ENCODE peak calls at places on chromosomes 12 and 14, in nine cellular contexts. D is neuronal stem cell; B is GM12878; Z is thoracic aorta; P is upper lobe of right lung; N is tibial artery; I is CD8-positive, alpha-beta memory T cell; Y is fibroblast of lung; E is cardiac muscle cell. L is an unnamed sample. For H3K36me3 and H3K27me3, the result is how much of the 10 kb centered on the place peaks cover.

GRCh38 chr12:14845350-14845750 is 2.0 kb upstream of the ART4 start:
- DNase-seq in N (peak), Y (peak), B (no peak), I (no peak), D (peak), P (no peak), E (peak), Z (no peak), L (peak)

GRCh38 chr12:58009355-58009754 is 68.0 kb downstream of the ATP23 start:
- DNase-seq in Z (no peak), P (no peak), E (no peak), I (no peak), B (no peak), N (no peak), Y (peak), D (no peak), L (no peak)

GRCh38 chr14:100893228-100893601 is 10.3 kb downstream of the RTL1 start:
- DNase-seq in I (no peak), D (no peak), Y (no peak), N (peak), B (no peak), P (peak), E (no peak), Z (no peak), L (no peak)

GRCh38 chr12:96483116-96483515 is 6.3 kb upstream of the CFAP54 start:
- DNase-seq in E (no peak), Y (no peak), D (no peak), Z (no peak), P (no peak), B (no peak), N (no peak), I (no peak), L (no peak)

GRCh38 chr14:49679271-49679670 is 8.7 kb downstream of the POLE2 start:
- DNase-seq in D (no peak), Z (no peak), P (no peak), B (no peak), E (no peak), N (no peak), Y (peak), I (no peak), L (no peak)

GRCh38 chr12:1592444-1593231 is 1.7 kb downstream of the FBXL14 start:
- DNase-seq in E (peak), D (peak), B (no peak), N (no peak), I (peak), P (no peak), Y (peak), Z (no peak), L (peak)

GRCh38 chr14:54796961-54797360 is 105.7 kb downstream of the GCH1 start:
- DNase-seq in B (no peak), E (peak), P (no peak), D (no peak), I (no peak), Z (no peak), N (no peak), Y (peak), L (no peak)

GRCh38 chr14:64639340-64639821 is 64.8 kb upstream of the PLEKHG3 start:
- DNase-seq in E (peak), N (no peak), D (no peak), I (no peak), Y (peak), Z (no peak), P (no peak), B (no peak), L (no peak)

GRCh38 chr12:131828671-131829350 is 618 bp downstream of the MMP17 start:
- DNase-seq in N (no peak), Z (no peak), D (no peak), B (no peak), E (peak), I (no peak), P (peak), Y (no peak), L (peak)

GRCh38 chr12:47274725-47275124 is 195.0 kb upstream of the AMIGO2 start:
- DNase-seq in B (no peak), E (no peak), I (no peak), N (no peak), D (no peak), Z (no peak), Y (no peak), P (no peak), L (no peak)
- H3K36me3 ChIP-seq in B (under half), E (under half), I (under half), N (under half), D (under half), Z (under half), Y (under half), P (under half), L (under half)

DNA sequence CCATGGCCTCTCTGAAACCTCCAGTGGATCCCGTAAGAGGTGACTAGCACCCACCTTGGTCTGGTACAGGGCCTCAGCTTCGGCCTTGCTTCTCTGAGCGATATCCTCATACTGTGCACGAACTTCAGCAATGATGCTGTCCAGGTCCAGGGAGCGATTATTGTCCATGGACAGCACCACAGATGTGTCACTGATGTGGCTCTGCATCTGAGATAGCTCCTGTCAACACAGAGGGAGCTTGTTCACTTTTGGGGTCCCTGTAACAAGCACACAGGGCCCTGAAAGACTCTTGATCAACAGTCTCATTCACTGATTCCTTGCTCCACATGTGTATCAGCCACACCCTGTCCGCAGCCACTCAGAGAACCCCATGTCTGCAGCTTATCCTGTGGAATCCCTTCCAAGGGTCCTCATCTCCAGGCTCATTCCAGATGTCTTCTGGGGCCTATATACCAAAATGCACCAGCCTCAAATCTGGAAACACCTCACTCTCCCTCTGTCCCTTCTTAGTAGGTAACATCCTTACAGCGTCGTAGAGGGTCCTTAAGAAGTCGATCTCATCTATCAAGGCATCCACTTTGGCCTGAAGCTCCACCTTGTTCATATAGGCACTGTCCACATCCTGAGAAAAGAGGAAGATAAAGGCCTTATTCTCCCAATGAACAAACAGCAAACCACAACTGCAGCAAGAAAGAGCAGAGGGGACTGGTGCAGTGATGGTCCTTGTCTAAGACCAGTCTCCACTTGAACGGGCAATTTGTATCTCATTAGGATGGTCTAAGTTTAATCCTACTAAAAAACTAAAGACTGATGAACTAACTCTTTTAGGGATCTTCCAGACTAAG is 3.5 kb downstream of the KRT3 start:
- DNase-seq in D (no peak), I (no peak), Z (no peak), Y (no peak), N (no peak), B (no peak), E (no peak), P (peak), L (no peak)
- H3K27me3 ChIP-seq in D (under half), I (under half), Z (under half), Y (under half), N (under half), B (under half), E (under half), P (half or more), L (half or more)

DNA sequence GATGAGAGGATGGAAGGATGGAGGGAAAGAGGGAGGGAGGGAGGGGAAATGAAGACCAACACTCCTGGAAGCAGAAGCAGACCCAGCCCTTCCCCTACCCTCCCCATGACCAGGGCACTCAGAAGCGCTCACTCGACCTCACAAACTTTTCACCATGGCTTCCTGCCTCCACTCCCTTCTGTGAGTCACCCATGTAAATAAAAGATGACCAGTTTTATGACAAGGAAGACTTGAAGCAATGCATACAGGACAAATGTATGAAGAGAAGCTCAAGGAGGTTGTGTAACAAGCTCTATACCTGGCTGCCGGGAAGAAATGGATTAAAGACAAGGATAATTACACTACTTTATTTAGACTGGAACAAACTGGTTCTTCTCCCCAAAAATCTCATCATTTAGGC is 63.8 kb downstream of the CDC42BPB start:
- DNase-seq in I (no peak), P (no peak), E (peak), B (no peak), N (no peak), D (no peak), Y (peak), Z (no peak), L (no peak)
- H3K36me3 ChIP-seq in I (under half), P (half or more), E (under half), B (under half), N (under half), D (half or more), Y (under half), Z (under half), L (under half)

GRCh38 chr12:117226505-117226904 is 36.2 kb upstream of the FBXO21 start:
- DNase-seq in Y (no peak), E (no peak), D (no peak), N (no peak), I (no peak), P (no peak), Z (no peak), B (no peak), L (no peak)

GRCh38 chr12:117231750-117232149 is 41.5 kb upstream of the FBXO21 start:
- DNase-seq in E (no peak), I (no peak), D (no peak), N (no peak), Z (no peak), Y (no peak), B (no peak), P (no peak), L (no peak)

GRCh38 chr12:117225179-117225578 is 34.9 kb upstream of the FBXO21 start:
- DNase-seq in N (no peak), I (no peak), Y (no peak), D (no peak), B (no peak), Z (no peak), E (no peak), P (no peak), L (no peak)

GRCh38 chr12:117227000-117227653 is 36.9 kb upstream of the FBXO21 start:
- DNase-seq in D (no peak), P (no peak), E (no peak), Y (no peak), B (no peak), I (no peak), Z (no peak), N (no peak), L (no peak)

DNA sequence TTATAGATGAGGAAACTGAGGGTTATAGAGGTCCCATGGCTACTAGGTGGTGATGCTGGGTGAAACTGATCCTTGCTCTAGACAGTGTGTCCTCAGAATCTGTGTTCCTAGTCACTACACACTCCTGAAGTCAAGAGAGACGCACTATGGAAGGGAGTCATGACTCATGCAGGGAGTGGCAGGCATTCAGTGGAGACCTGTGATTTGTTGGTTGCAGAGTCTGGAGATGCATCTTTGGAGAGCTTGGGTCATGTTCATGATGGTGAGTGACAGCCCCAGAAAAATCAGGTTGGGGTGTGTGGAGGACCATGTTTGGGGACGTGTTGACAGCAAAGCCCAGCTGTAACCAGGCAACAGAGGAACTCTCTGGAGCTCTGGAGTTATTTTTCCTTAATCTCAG is 38.0 kb upstream of the FBXO21 start:
- DNase-seq in Y (no peak), Z (no peak), P (no peak), E (no peak), D (no peak), N (no peak), I (no peak), B (no peak), L (no peak)
- H3K27me3 ChIP-seq in Y (under half), Z (under half), P (under half), E (under half), D (under half), N (under half), I (under half), B (under half), L (under half)

GRCh38 chr12:121990692-121991603 is 30.7 kb upstream of the BCL7A start:
- DNase-seq in N (no peak), P (no peak), Y (peak), B (peak), E (no peak), Z (no peak), I (no peak), D (no peak), L (no peak)

GRCh38 chr12:121992059-121992879 is 29.4 kb upstream of the BCL7A start:
- DNase-seq in I (no peak), P (peak), Y (peak), B (peak), Z (no peak), N (no peak), D (no peak), E (peak), L (no peak)

GRCh38 chr12:121986494-121987245 is 35.0 kb upstream of the BCL7A start:
- DNase-seq in D (no peak), I (no peak), N (no peak), E (no peak), P (no peak), Y (no peak), Z (no peak), B (no peak), L (no peak)

GRCh38 chr12:121989266-121989950 is 32.3 kb upstream of the BCL7A start:
- DNase-seq in E (no peak), Z (no peak), B (no peak), D (no peak), Y (no peak), P (no peak), N (no peak), I (no peak), L (no peak)

GRCh38 chr12:121989951-121990647 is 31.6 kb upstream of the BCL7A start:
- DNase-seq in P (no peak), Y (no peak), D (no peak), B (no peak), E (no peak), N (no peak), I (no peak), Z (no peak), L (no peak)
- H3K36me3 ChIP-seq in P (under half), Y (under half), D (under half), B (under half), E (under half), N (under half), I (under half), Z (under half), L (under half)

GRCh38 chr14:21653331-21653885 is at the start of gene OR4E2:
- DNase-seq in I (no peak), N (no peak), E (no peak), D (no peak), Z (no peak), P (no peak), Y (no peak), B (no peak), L (no peak)

GRCh38 chr14:21656980-21657379 is 3.3 kb downstream of the OR4E2 start:
- DNase-seq in Z (no peak), P (no peak), N (no peak), D (no peak), Y (no peak), B (no peak), I (no peak), E (no peak), L (no peak)

GRCh38 chr14:21652209-21652808 is 1.3 kb upstream of the OR4E2 start:
- DNase-seq in D (no peak), P (no peak), I (no peak), B (no peak), E (no peak), N (no peak), Z (no peak), Y (no peak), L (no peak)

GRCh38 chr14:21654215-21654614 is 580 bp downstream of the OR4E2 start:
- DNase-seq in Z (no peak), N (no peak), I (no peak), D (no peak), P (no peak), Y (no peak), B (no peak), E (no peak), L (no peak)
- H3K27me3 ChIP-seq in Z (under half), N (under half), I (under half), D (under half), P (under half), Y (under half), B (under half), E (under half), L (half or more)

GRCh38 chr12:114682101-114682919 is 1.7 kb downstream of the TBX3 start:
- DNase-seq in P (no peak), Y (no peak), E (no peak), N (no peak), Z (no peak), B (no peak), I (no peak), D (no peak), L (no peak)
- H3K36me3 ChIP-seq in P (under half), Y (under half), E (under half), N (under half), Z (under half), B (under half), I (under half), D (under half), L (under half)

DNA sequence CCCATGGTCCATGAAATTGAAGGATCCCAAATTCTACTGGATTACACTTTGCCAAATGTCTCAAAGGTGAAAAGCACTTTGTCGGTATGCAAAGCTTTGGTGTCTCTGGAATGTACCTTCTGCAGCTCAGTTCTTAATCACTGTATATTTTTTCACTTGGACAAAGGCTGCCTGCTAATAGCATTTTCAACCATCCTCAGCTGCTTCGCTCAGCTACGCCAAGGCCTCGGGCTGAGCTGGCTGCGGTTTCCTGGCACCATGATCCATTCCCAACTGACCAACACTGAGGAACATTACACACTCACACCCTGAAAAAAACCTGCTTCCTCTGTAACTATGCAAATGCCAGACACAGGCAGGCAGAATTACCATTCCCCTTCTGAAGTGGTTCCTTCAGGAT is 335.2 kb downstream of the DPF3 start:
- DNase-seq in Y (peak), E (peak), B (no peak), P (no peak), D (no peak), I (no peak), N (no peak), Z (no peak), L (no peak)
- H3K27me3 ChIP-seq in Y (under half), E (under half), B (under half), P (under half), D (under half), I (under half), N (under half), Z (under half), L (under half)

GRCh38 chr12:121813951-121814350 is 10.1 kb downstream of the SETD1B start:
- DNase-seq in B (no peak), Z (no peak), N (no peak), P (no peak), I (no peak), E (no peak), Y (no peak), D (no peak), L (no peak)
- H3K36me3 ChIP-seq in B (under half), Z (half or more), N (half or more), P (half or more), I (half or more), E (under half), Y (under half), D (half or more), L (half or more)